ENCODE peak calls at places on chromosomes 7 and 10, in six cellular contexts. E is HepG2, Q is transverse colon, Z is SK-N-SH, K is A549, N is K562. D is an unnamed sample.
A peak's percentile ranks its signal among the peaks of the same experiment; 100 is the strongest.

GRCh38 chr10:61789031-61789430 is 112.5 kb upstream of the ARID5B start:
- DNase-seq in Z (no peak), Q (no peak), N (no peak), E (no peak), K (no peak), D (no peak)

GRCh38 chr10:127922675-127923366 is 15.9 kb downstream of the PTPRE start:
- DNase-seq in Z (peak; percentile 54), Q (peak; percentile 27), N (no peak), E (peak; percentile 9), K (peak; percentile 60), D (peak; percentile 82)

GRCh38 chr10:68261132-68261856 is 29.4 kb upstream of the ATOH7 start:
- DNase-seq in N (no peak), Z (no peak), Q (peak; percentile 9), E (peak; percentile 17), K (no peak), D (peak; percentile 73)

GRCh38 chr7:32616625-32617024 is 121.3 kb downstream of the AVL9 start:
- DNase-seq in E (no peak), N (peak; percentile 81), Z (no peak), Q (no peak), K (peak; percentile 22), D (no peak)

GRCh38 chr7:21305455-21306235 is 122.2 kb upstream of the SP4 start:
- DNase-seq in Q (no peak), Z (no peak), N (no peak), K (no peak), E (no peak), D (no peak)

GRCh38 chr10:68110027-68110426 is 739 bp downstream of the MYPN start:
- DNase-seq in Q (no peak), E (no peak), N (no peak), Z (no peak), K (no peak), D (no peak)

GRCh38 chr7:131040467-131040932 is 287.2 kb upstream of the MKLN1 start:
- DNase-seq in K (peak; percentile 58), N (peak; percentile 81), E (peak; percentile 57), Z (peak; percentile 80), Q (peak; percentile 77), D (no peak)

GRCh38 chr10:27658788-27659187 is 86.8 kb downstream of the MKX start:
- DNase-seq in Q (no peak), K (no peak), Z (no peak), N (no peak), E (no peak), D (no peak)

GRCh38 chr10:3350205-3350604 is 177.6 kb upstream of the PITRM1 start:
- DNase-seq in K (no peak), E (no peak), Q (no peak), N (no peak), Z (no peak), D (no peak)

GRCh38 chr7:33043434-33043833 is 19.1 kb downstream of the NT5C3A start:
- DNase-seq in N (peak; percentile 32), K (no peak), Z (no peak), E (no peak), Q (no peak), D (no peak)

GRCh38 chr10:8245131-8246117 is 190.9 kb downstream of the GATA3 start:
- DNase-seq in K (no peak), Z (peak; percentile 59), N (no peak), E (no peak), Q (no peak), D (no peak)

GRCh38 chr7:41996381-41997035 is 240.5 kb downstream of the GLI3 start:
- DNase-seq in K (no peak), E (no peak), N (no peak), Z (no peak), Q (no peak), D (no peak)

GRCh38 chr10:61628875-61629513 is 33.7 kb upstream of the CABCOCO1 start:
- DNase-seq in N (no peak), E (peak; percentile 7), K (peak; percentile 36), Q (no peak), Z (no peak), D (no peak)

GRCh38 chr10:130430291-130430690 is 294.1 kb downstream of the GLRX3 start:
- DNase-seq in Z (no peak), K (no peak), E (no peak), N (no peak), Q (no peak), D (no peak)

GRCh38 chr10:17216217-17216900 is 11.7 kb upstream of the VIM start:
- DNase-seq in K (peak; percentile 83), Q (no peak), E (peak; percentile 47), N (peak; percentile 87), Z (no peak), D (no peak)

GRCh38 chr7:147014596-147014995 is 898.0 kb downstream of the CNTNAP2 start:
- DNase-seq in Q (no peak), E (no peak), K (no peak), N (no peak), Z (no peak), D (no peak)

GRCh38 chr7:711967-712600 is 14.4 kb upstream of the DNAAF5 start:
- DNase-seq in N (no peak), Z (peak; percentile 83), E (no peak), K (no peak), Q (no peak), D (peak; percentile 54)

GRCh38 chr10:36666451-36666850 is 458.9 kb upstream of the ANKRD30A start:
- DNase-seq in N (no peak), Q (no peak), Z (no peak), K (no peak), E (no peak), D (no peak)

GRCh38 chr7:139992353-139993054 is 70.2 kb downstream of the PARP12 start:
- DNase-seq in N (no peak), K (no peak), Q (no peak), E (no peak), Z (peak; percentile 65), D (no peak)

GRCh38 chr10:89481662-89482061 is 53.7 kb downstream of the SLC16A12 start:
- DNase-seq in Z (no peak), Q (no peak), K (peak; percentile 11), E (no peak), N (no peak), D (no peak)

GRCh38 chr7:75915416-75916156 is 631 bp downstream of the POR start:
- DNase-seq in K (no peak), E (peak; percentile 61), Q (peak; percentile 31), Z (peak; percentile 44), N (peak; percentile 58), D (peak; percentile 77)

GRCh38 chr10:108868881-108869280 is 1054.4 kb downstream of the XPNPEP1 start:
- DNase-seq in Q (no peak), E (no peak), K (no peak), Z (no peak), N (no peak), D (no peak)

GRCh38 chr7:1533569-1534329 is 3.2 kb downstream of the MAFK start:
- DNase-seq in E (no peak), K (peak; percentile 84), Z (peak; percentile 77), N (peak; percentile 88), Q (peak; percentile 59), D (peak; percentile 80)

GRCh38 chr7:154623399-154623798 is 379.5 kb downstream of the PAXIP1 start:
- DNase-seq in Z (no peak), E (no peak), Q (no peak), K (no peak), N (no peak), D (no peak)

GRCh38 chr10:22505923-22506685 is 160.8 kb downstream of the SPAG6 start:
- DNase-seq in Z (no peak), K (no peak), Q (peak; percentile 65), E (no peak), N (no peak), D (no peak)

DNA sequence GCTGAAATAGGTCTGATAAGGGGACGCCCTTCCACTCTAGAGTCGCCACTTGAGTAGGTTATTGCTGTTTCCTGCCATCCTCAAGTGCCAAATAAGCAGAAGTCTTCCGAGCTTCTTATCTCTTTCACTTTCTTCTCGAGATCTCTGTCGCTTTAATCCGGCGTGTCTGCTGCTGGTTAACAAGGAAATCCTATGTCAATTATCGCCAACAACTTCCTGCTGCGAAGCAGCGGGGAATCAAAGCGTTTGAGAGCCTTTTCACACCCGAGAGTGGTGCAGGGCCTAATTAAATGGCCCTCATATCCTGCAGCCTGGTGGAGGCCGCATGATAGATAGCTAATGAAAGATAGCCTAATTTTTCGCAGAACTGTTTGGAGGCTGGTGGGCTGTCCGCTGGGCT is 215.9 kb downstream of the RAB11FIP2 start:
- DNase-seq in Z (no peak), E (no peak), Q (peak; percentile 23), N (no peak), K (no peak), D (no peak)
- TF ChIP-seq EP300 in Z (no peak), E (no peak), Q (no peak), N (no peak), K (no peak), D (no peak)

DNA sequence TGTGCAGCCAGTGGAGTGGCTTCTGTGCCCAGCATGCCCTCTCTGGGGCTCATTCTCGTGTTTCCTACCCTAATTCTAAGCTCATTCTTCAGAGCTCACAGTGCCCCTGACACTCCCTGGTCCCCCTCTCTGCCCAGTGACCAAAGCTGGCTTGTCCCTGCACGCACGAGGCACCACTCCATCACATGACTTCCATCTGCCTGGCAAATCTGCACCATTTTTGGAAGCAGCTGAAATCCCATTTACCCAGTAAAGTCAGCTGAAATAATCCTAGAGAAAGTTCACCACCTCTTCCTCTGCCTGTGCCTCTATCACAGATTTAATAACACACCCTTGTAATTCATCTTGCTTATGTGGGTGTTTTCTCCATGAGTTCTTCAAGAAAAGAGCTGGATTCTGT is 616.9 kb downstream of the PTPRN2 start:
- DNase-seq in K (no peak), E (no peak), Q (no peak), Z (no peak), N (no peak), D (no peak)
- TF ChIP-seq EP300 in K (no peak), E (no peak), Q (no peak), Z (no peak), N (no peak), D (no peak)

GRCh38 chr10:104318810-104319684 is 19.2 kb downstream of the ITPRIP start:
- DNase-seq in K (no peak), N (no peak), Z (no peak), E (no peak), Q (no peak), D (peak; percentile 91)
- TF ChIP-seq EP300 in K (no peak), N (no peak), Z (no peak), E (no peak), Q (no peak), D (no peak)

DNA sequence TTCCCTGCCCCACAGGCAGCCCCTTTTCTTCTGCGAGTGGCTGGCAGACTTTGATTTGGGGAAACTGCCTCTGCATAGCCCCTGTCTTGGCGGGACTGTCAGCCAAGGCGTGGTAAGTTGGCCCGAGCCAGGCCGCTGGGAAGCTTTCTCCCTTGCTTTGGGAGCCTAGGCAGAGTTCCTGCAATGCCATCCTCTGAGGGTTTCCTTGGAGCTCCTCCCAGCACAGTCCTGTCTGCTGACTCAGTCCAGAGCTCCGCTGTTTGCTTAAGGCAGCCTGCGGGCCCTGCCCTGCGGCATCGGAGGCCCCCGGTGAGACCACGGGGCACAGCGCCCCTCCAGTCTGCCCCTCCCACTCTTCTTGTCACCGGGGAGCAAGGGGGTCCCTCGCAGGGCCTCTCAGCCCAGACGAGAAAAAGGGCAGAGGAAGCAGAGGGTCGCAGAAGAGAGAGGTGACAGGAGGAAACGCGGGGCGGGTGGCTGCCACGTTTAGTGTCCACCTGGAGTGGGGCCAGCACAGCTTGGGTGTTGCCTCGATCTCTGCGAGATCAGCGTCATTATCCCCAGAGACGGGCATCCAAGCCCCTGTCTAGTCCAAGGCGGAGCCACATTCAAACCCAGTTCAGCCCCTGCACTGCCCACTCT is 58.9 kb upstream of the CHST15 start:
- DNase-seq in N (no peak), E (peak; percentile 38), Z (no peak), K (peak; percentile 94), Q (peak; percentile 49), D (peak; percentile 90)
- TF ChIP-seq EP300 in N (no peak), E (no peak), Z (no peak), K (no peak), Q (no peak), D (no peak)

D was measured in sigmoid colon.